ENCODE peak calls at places on chromosomes 2 and 18, in seven cellular contexts. R is transverse colon; I is right lobe of liver; S is Peyer's patch; J is CD8-positive, alpha-beta T cell; W is heart left ventricle; B is BE2C. Y is an unnamed sample. For H3K4me1, the result is how much of the 10 kb centered on the place peaks cover.

GRCh38 chr2:143581134-143581533 is 451.9 kb downstream of the ARHGAP15 start:
- DNase-seq in R (no peak), I (no peak), S (no peak), J (no peak), W (no peak), B (no peak), Y (no peak)

GRCh38 chr18:69968073-69968472 is 20.4 kb upstream of the CD226 start:
- DNase-seq in R (no peak), I (no peak), S (no peak), J (peak), W (no peak), B (peak), Y (no peak)

GRCh38 chr2:56531668-56532420 is 348.1 kb downstream of the CCDC85A start:
- DNase-seq in R (no peak), I (no peak), S (no peak), J (no peak), W (no peak), B (no peak), Y (no peak)

GRCh38 chr2:3742743-3743142 is 39.4 kb downstream of the DCDC2C start:
- DNase-seq in R (no peak), I (no peak), S (no peak), J (no peak), W (no peak), B (no peak), Y (no peak)

GRCh38 chr2:104976603-104977120 is 61.2 kb upstream of the MRPS9 start:
- DNase-seq in R (peak), I (no peak), S (peak), J (peak), W (no peak), B (peak), Y (no peak)

GRCh38 chr2:38075436-38076249 is at the start of gene CYP1B1:
- DNase-seq in R (no peak), I (peak), S (no peak), J (no peak), W (peak), B (no peak), Y (peak)

GRCh38 chr18:37588289-37588688 is 22.7 kb upstream of the CELF4 start:
- DNase-seq in R (no peak), I (no peak), S (no peak), J (no peak), W (no peak), B (no peak), Y (no peak)

GRCh38 chr2:232053777-232054176 is 92.3 kb downstream of the DIS3L2 start:
- DNase-seq in R (no peak), I (no peak), S (no peak), J (no peak), W (no peak), B (no peak), Y (no peak)

GRCh38 chr2:144455979-144456378 is 63.9 kb downstream of the ZEB2 start:
- DNase-seq in R (no peak), I (no peak), S (no peak), J (no peak), W (no peak), B (no peak), Y (no peak)

GRCh38 chr2:133249362-133249761 is 318.9 kb downstream of the NCKAP5 start:
- DNase-seq in R (no peak), I (no peak), S (no peak), J (no peak), W (no peak), B (no peak), Y (no peak)

GRCh38 chr2:141423212-141423611 is 707.6 kb downstream of the LRP1B start:
- DNase-seq in R (no peak), I (no peak), S (no peak), J (no peak), W (no peak), B (no peak), Y (no peak)

GRCh38 chr2:213934560-213934959 is 476.3 kb upstream of the VWC2L start:
- DNase-seq in R (no peak), I (no peak), S (no peak), J (no peak), W (no peak), B (peak), Y (no peak)

GRCh38 chr18:50410894-50411293 is 36.0 kb downstream of the SKA1 start:
- DNase-seq in R (no peak), I (no peak), S (no peak), J (no peak), W (no peak), B (no peak), Y (no peak)

GRCh38 chr2:40700211-40700954 is 248.5 kb upstream of the SLC8A1 start:
- DNase-seq in R (no peak), I (no peak), S (no peak), J (no peak), W (no peak), B (no peak), Y (no peak)
- H3K4me1 ChIP-seq in R (under half), I (under half), S (under half), J (under half), W (under half), B (under half), Y (under half)

GRCh38 chr2:177147834-177148233 is 64.8 kb upstream of the HNRNPA3 start:
- DNase-seq in R (no peak), I (no peak), S (no peak), J (no peak), W (no peak), B (no peak), Y (no peak)
- TF ChIP-seq CTCF in R (no peak), I (no peak), S (no peak), J (no peak), W (no peak), B (no peak), Y (no peak)

GRCh38 chr2:45438872-45439665 is 172.0 kb downstream of the SRBD1 start:
- DNase-seq in R (no peak), I (no peak), S (no peak), J (no peak), W (no peak), B (no peak), Y (no peak)
- H3K4me1 ChIP-seq in R (under half), I (under half), S (under half), J (under half), W (under half), B (under half), Y (under half)

GRCh38 chr2:74653985-74654882 is at the start of gene SEMA4F:
- DNase-seq in R (peak), I (peak), S (peak), J (peak), W (peak), B (peak), Y (peak)
- TF ChIP-seq CTCF in R (no peak), I (no peak), S (no peak), J (no peak), W (no peak), B (no peak), Y (no peak)

GRCh38 chr2:60513191-60513590 is 40.3 kb downstream of the BCL11A start:
- DNase-seq in R (no peak), I (no peak), S (no peak), J (no peak), W (no peak), B (no peak), Y (no peak)
- H3K4me1 ChIP-seq in R (half or more), I (under half), S (under half), J (under half), W (under half), B (under half), Y (half or more)

GRCh38 chr2:128606837-128607236 is 288.2 kb upstream of the HS6ST1 start:
- DNase-seq in R (no peak), I (no peak), S (no peak), J (no peak), W (no peak), B (no peak), Y (no peak)

GRCh38 chr2:128607981-128608506 is 289.4 kb upstream of the HS6ST1 start:
- DNase-seq in R (no peak), I (no peak), S (no peak), J (no peak), W (no peak), B (no peak), Y (peak)

GRCh38 chr2:128610496-128610895 is 291.8 kb upstream of the HS6ST1 start:
- DNase-seq in R (no peak), I (no peak), S (no peak), J (no peak), W (no peak), B (no peak), Y (no peak)

GRCh38 chr2:128607440-128607839 is 288.8 kb upstream of the HS6ST1 start:
- DNase-seq in R (no peak), I (no peak), S (no peak), J (no peak), W (no peak), B (no peak), Y (peak)

GRCh38 chr2:128608911-128609880 is 290.5 kb upstream of the HS6ST1 start:
- DNase-seq in R (no peak), I (no peak), S (no peak), J (no peak), W (no peak), B (no peak), Y (peak)
- TF ChIP-seq CTCF in R (no peak), I (no peak), S (no peak), J (no peak), W (no peak), B (no peak), Y (no peak)